ENCODE peak calls at places on chromosomes 12 and 14, in six cellular contexts. T, X, F, H, B and J are unnamed samples.
A peak's percentile ranks its signal among the peaks of the same experiment; 100 is the strongest.

GRCh38 chr12:7045913-7046312 is 14.6 kb upstream of the C1S start:
- DNase-seq in T (no peak), X (no peak), F (no peak), H (no peak), B (no peak), J (no peak)

GRCh38 chr14:104827173-104828055 is 26.5 kb downstream of the ZBTB42 start:
- DNase-seq in T (peak; percentile 34), X (peak; percentile 62), F (no peak), H (peak; percentile 63), B (no peak), J (no peak)

GRCh38 chr12:62724947-62725447 is 210.0 kb downstream of the PPM1H start:
- DNase-seq in T (peak; percentile 98), X (peak; percentile 77), F (peak; percentile 99), H (no peak), B (no peak), J (no peak)

GRCh38 chr12:19005257-19005801 is 124.2 kb upstream of the PLEKHA5 start:
- DNase-seq in T (no peak), X (no peak), F (no peak), H (no peak), B (no peak), J (no peak)

GRCh38 chr14:92093320-92093719 is 13.1 kb downstream of the ATXN3 start:
- DNase-seq in T (no peak), X (no peak), F (no peak), H (no peak), B (no peak), J (no peak)

GRCh38 chr12:42744539-42745156 is 155.1 kb upstream of the PRICKLE1 start:
- DNase-seq in T (peak; percentile 69), X (peak; percentile 15), F (no peak), H (no peak), B (no peak), J (no peak)

GRCh38 chr14:77804592-77804991 is 4.7 kb downstream of the ADCK1 start:
- DNase-seq in T (peak; percentile 24), X (peak; percentile 39), F (peak; percentile 49), H (peak; percentile 54), B (no peak), J (no peak)

GRCh38 chr12:28290262-28290661 is 100.0 kb downstream of the CCDC91 start:
- DNase-seq in T (no peak), X (no peak), F (no peak), H (no peak), B (no peak), J (no peak)

GRCh38 chr14:32435411-32435810 is 106.3 kb downstream of the AKAP6 start:
- DNase-seq in T (no peak), X (no peak), F (no peak), H (no peak), B (no peak), J (no peak)

GRCh38 chr12:131901431-131902331 is 7.3 kb downstream of the ULK1 start:
- DNase-seq in T (no peak), X (no peak), F (no peak), H (no peak), B (no peak), J (no peak)

GRCh38 chr14:26765768-26766550 is 168.1 kb upstream of the NOVA1 start:
- DNase-seq in T (no peak), X (no peak), F (peak; percentile 55), H (no peak), B (peak; percentile 24), J (no peak)